ENCODE peak calls at places on chromosomes 6 and 20, in nine cellular contexts. N is natural killer cell; Y is WERI-Rb-1; Q is RPMI7951; K is activated T-cell treated with anti-CD3 and anti-CD28 coated beads, Interleukin-2, amount 50 U/mL, for 72 hours; H is coronary artery; V is NCI-H1092 treated with DMSO at 0.1 percent for 48 hours; O is progenitor cell of endocrine pancreas; R is mesothelial cell of epicardium. M is an unnamed sample.

GRCh38 chr6:16216501-16217155 is 21.8 kb upstream of the GMPR start:
- DNase-seq in N (no peak), Y (no peak), Q (no peak), K (no peak), H (no peak), V (no peak), O (no peak), R (no peak), M (no peak)

GRCh38 chr6:3324262-3324942 is 65.7 kb downstream of the PSMG4 start:
- DNase-seq in N (no peak), Y (no peak), Q (peak), K (peak), H (peak), V (no peak), O (no peak), R (no peak), M (peak)

GRCh38 chr6:99349620-99350141 is at the start of gene FAXC:
- DNase-seq in N (no peak), Y (peak), Q (peak), K (peak), H (no peak), V (peak), O (peak), R (peak), M (peak)

GRCh38 chr6:134447883-134448387 is 130.0 kb upstream of the SGK1 start:
- DNase-seq in N (no peak), Y (no peak), Q (peak), K (no peak), H (no peak), V (no peak), O (no peak), R (no peak), M (no peak)

GRCh38 chr6:127459231-127459641 is at the start of gene KIAA0408:
- DNase-seq in N (no peak), Y (no peak), Q (peak), K (no peak), H (peak), V (no peak), O (no peak), R (no peak), M (no peak)

GRCh38 chr6:82914511-82914910 is 151.1 kb downstream of the UBE3D start:
- DNase-seq in N (no peak), Y (no peak), Q (no peak), K (no peak), H (no peak), V (no peak), O (no peak), R (no peak), M (no peak)

GRCh38 chr6:431986-432385 is 40.4 kb downstream of the IRF4 start:
- DNase-seq in N (peak), Y (no peak), Q (no peak), K (peak), H (peak), V (no peak), O (no peak), R (no peak), M (peak)

GRCh38 chr6:17962436-17963031 is 24.9 kb downstream of the KIF13A start:
- DNase-seq in N (no peak), Y (peak), Q (peak), K (no peak), H (no peak), V (no peak), O (no peak), R (no peak), M (no peak)

GRCh38 chr6:6878921-6879585 is 228.7 kb upstream of the RREB1 start:
- DNase-seq in N (no peak), Y (no peak), Q (no peak), K (no peak), H (no peak), V (no peak), O (no peak), R (no peak), M (no peak)

GRCh38 chr6:15023448-15023847 is 222.4 kb upstream of the JARID2 start:
- DNase-seq in N (peak), Y (no peak), Q (no peak), K (peak), H (no peak), V (no peak), O (no peak), R (no peak), M (peak)

GRCh38 chr20:47878601-47879004 is 93.3 kb upstream of the SULF2 start:
- DNase-seq in N (no peak), Y (peak), Q (peak), K (no peak), H (no peak), V (no peak), O (no peak), R (no peak), M (no peak)

GRCh38 chr6:38091626-38092025 is 272.1 kb downstream of the ZFAND3 start:
- DNase-seq in N (no peak), Y (no peak), Q (no peak), K (no peak), H (no peak), V (no peak), O (no peak), R (no peak), M (no peak)

GRCh38 chr20:57601211-57601570 is 19.0 kb downstream of the ZBP1 start:
- DNase-seq in N (no peak), Y (no peak), Q (peak), K (no peak), H (no peak), V (no peak), O (no peak), R (no peak), M (no peak)

GRCh38 chr6:142700676-142701185 is 244.2 kb downstream of the HIVEP2 start:
- DNase-seq in N (no peak), Y (no peak), Q (no peak), K (no peak), H (no peak), V (no peak), O (no peak), R (no peak), M (no peak)

GRCh38 chr6:5150676-5151075 is 65.5 kb downstream of the PPP1R3G start:
- DNase-seq in N (no peak), Y (no peak), Q (no peak), K (no peak), H (no peak), V (no peak), O (no peak), R (no peak), M (no peak)

GRCh38 chr20:37295001-37295400 is 5.5 kb downstream of the MANBAL start:
- DNase-seq in N (no peak), Y (no peak), Q (peak), K (no peak), H (no peak), V (no peak), O (no peak), R (no peak), M (no peak)

GRCh38 chr6:10272591-10272990 is 142.3 kb downstream of the TFAP2A start:
- DNase-seq in N (no peak), Y (no peak), Q (peak), K (no peak), H (no peak), V (no peak), O (no peak), R (no peak), M (no peak)

GRCh38 chr6:148440877-148441453 is 98.3 kb downstream of the SASH1 start:
- DNase-seq in N (no peak), Y (peak), Q (peak), K (no peak), H (peak), V (peak), O (no peak), R (peak), M (no peak)

GRCh38 chr6:20936949-20937348 is 402.7 kb downstream of the CDKAL1 start:
- DNase-seq in N (no peak), Y (no peak), Q (no peak), K (no peak), H (no peak), V (no peak), O (no peak), R (no peak), M (no peak)

GRCh38 chr6:168427184-168427583 is 13.8 kb upstream of the SMOC2 start:
- DNase-seq in N (no peak), Y (no peak), Q (no peak), K (no peak), H (no peak), V (no peak), O (no peak), R (peak), M (no peak)

GRCh38 chr20:9323622-9324021 is 190.8 kb upstream of the LAMP5 start:
- DNase-seq in N (no peak), Y (peak), Q (peak), K (no peak), H (no peak), V (no peak), O (peak), R (no peak), M (no peak)

GRCh38 chr20:46251211-46251673 is 57.1 kb downstream of the CDH22 start:
- DNase-seq in N (no peak), Y (no peak), Q (no peak), K (no peak), H (no peak), V (no peak), O (peak), R (no peak), M (no peak)

GRCh38 chr20:63458170-63459069 is 14.0 kb downstream of the KCNQ2 start:
- DNase-seq in N (no peak), Y (no peak), Q (no peak), K (no peak), H (no peak), V (no peak), O (no peak), R (no peak), M (no peak)

GRCh38 chr6:96015791-96016776 is at the start of gene FUT9:
- DNase-seq in N (no peak), Y (peak), Q (no peak), K (no peak), H (no peak), V (peak), O (peak), R (peak), M (no peak)

GRCh38 chr6:30709101-30709868 is 7.8 kb downstream of the MDC1 start:
- DNase-seq in N (no peak), Y (no peak), Q (no peak), K (no peak), H (no peak), V (no peak), O (no peak), R (no peak), M (no peak)

GRCh38 chr6:134238960-134239795 is 78.7 kb downstream of the SGK1 start:
- DNase-seq in N (no peak), Y (no peak), Q (no peak), K (no peak), H (no peak), V (no peak), O (no peak), R (no peak), M (no peak)

GRCh38 chr6:124913056-124913455 is 49.2 kb upstream of the RNF217 start:
- DNase-seq in N (no peak), Y (no peak), Q (no peak), K (no peak), H (no peak), V (no peak), O (no peak), R (no peak), M (no peak)

GRCh38 chr6:166036321-166037105 is 131.1 kb downstream of the TBXT start:
- DNase-seq in N (no peak), Y (no peak), Q (peak), K (no peak), H (no peak), V (no peak), O (no peak), R (no peak), M (no peak)

M was measured in GM20000.